ENCODE peak calls at places on chromosomes 7 and 10, in five cellular contexts. B is lower lobe of right lung, N is mesendoderm, T is fibroblast of pulmonary artery, U is cardiac fibroblast. I is an unnamed sample.

GRCh38 chr7:150323682-150324365 is 479 bp upstream of the ACTR3C start:
- DNase-seq in B (no peak), N (no peak), T (no peak), U (no peak), I (no peak)

GRCh38 chr7:134991469-134992339 is 5.4 kb downstream of the AGBL3 start:
- DNase-seq in B (no peak), N (no peak), T (peak; percentile 25), U (peak; percentile 15), I (no peak)

GRCh38 chr10:131815366-131816156 is 85.2 kb upstream of the PPP2R2D start:
- DNase-seq in B (no peak), N (no peak), T (no peak), U (no peak), I (no peak)

GRCh38 chr10:127228195-127228785 is 31.9 kb upstream of the INSYN2A start:
- DNase-seq in B (no peak), N (peak; percentile 7), T (no peak), U (no peak), I (peak; percentile 6)

GRCh38 chr10:47449102-47449978 is 34.6 kb downstream of the ANXA8 start:
- DNase-seq in B (peak; percentile 20), N (no peak), T (no peak), U (no peak), I (no peak)

GRCh38 chr7:106766551-106766950 is 98.5 kb upstream of the PIK3CG start:
- DNase-seq in B (no peak), N (no peak), T (no peak), U (no peak), I (no peak)

GRCh38 chr10:36263871-36264270 is 621.8 kb upstream of the FZD8 start:
- DNase-seq in B (no peak), N (no peak), T (peak; percentile 39), U (no peak), I (no peak)

GRCh38 chr7:135490783-135491182 is 19.1 kb downstream of the CNOT4 start:
- DNase-seq in B (no peak), N (no peak), T (peak; percentile 71), U (peak; percentile 66), I (peak; percentile 24)

GRCh38 chr7:140281255-140281654 is 104.5 kb upstream of the KDM7A start:
- DNase-seq in B (no peak), N (no peak), T (no peak), U (no peak), I (no peak)

GRCh38 chr7:48101352-48101751 is 12.3 kb downstream of the UPP1 start:
- DNase-seq in B (no peak), N (no peak), T (no peak), U (no peak), I (no peak)

GRCh38 chr7:107813524-107813923 is 10.5 kb upstream of the SLC26A3 start:
- DNase-seq in B (no peak), N (no peak), T (no peak), U (no peak), I (no peak)

GRCh38 chr10:100186813-100187212 is 984 bp upstream of the ERLIN1 start:
- DNase-seq in B (no peak), N (peak; percentile 6), T (no peak), U (no peak), I (no peak)

GRCh38 chr10:111131168-111131799 is 54.5 kb downstream of the ADRA2A start:
- DNase-seq in B (no peak), N (peak; percentile 17), T (no peak), U (no peak), I (no peak)

GRCh38 chr10:69123306-69123746 is 652 bp upstream of the VPS26A start:
- DNase-seq in B (no peak), N (no peak), T (peak; percentile 75), U (peak; percentile 77), I (no peak)

GRCh38 chr7:34044319-34044643 is 138.9 kb downstream of the BMPER start:
- DNase-seq in B (no peak), N (no peak), T (no peak), U (no peak), I (no peak)
- H3K4me3 ChIP-seq in B (no peak overlapping the region), N (no peak overlapping the region), T (no peak overlapping the region), U (no peak overlapping the region), I (no peak overlapping the region)

DNA sequence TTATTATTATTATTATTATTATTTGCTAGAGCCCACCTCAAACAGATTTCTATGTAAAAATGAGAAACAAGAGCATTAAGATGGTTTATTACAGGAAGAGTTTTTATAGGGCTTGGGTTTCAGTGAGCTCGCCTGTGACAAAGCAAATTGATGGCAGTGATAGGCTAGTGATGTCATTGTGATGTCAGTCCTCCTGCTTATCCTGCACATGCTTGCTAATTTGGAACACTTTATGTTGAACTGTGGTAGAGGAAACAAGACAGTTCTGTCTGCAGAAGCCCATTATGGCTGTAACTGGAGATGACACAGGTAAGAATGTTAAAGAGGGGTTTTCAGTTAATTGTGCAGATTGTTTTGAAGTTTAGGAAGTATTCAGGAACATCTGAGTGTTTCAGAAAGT is 68.3 kb downstream of the CREM start:
- DNase-seq in B (no peak), N (no peak), T (peak; percentile 84), U (peak; percentile 78), I (peak; percentile 71)
- H3K4me3 ChIP-seq in B (peak overlapping the region; percentile 51), N (no peak overlapping the region), T (peak overlapping the region; percentile 62), U (peak overlapping the region; percentile 35), I (peak overlapping the region; percentile 49)

GRCh38 chr10:21528452-21529235 is 3.2 kb upstream of the SKIDA1 start:
- DNase-seq in B (no peak), N (peak; percentile 60), T (no peak), U (no peak), I (peak; percentile 76)
- H3K4me3 ChIP-seq in B (peak overlapping the region; percentile 82), N (no peak overlapping the region), T (peak overlapping the region; percentile 72), U (no peak overlapping the region), I (peak overlapping the region; percentile 17)

GRCh38 chr7:101126651-101127459 is at the start of gene SERPINE1:
- DNase-seq in B (peak; percentile 83), N (peak; percentile 95), T (peak; percentile 100), U (peak; percentile 100), I (peak; percentile 99)
- H3K4me3 ChIP-seq in B (peak within 1 kb of the TSS; percentile 44), N (no peak within 1 kb of the TSS), T (peak within 1 kb of the TSS; percentile 94), U (peak within 1 kb of the TSS; percentile 61), I (peak within 1 kb of the TSS; percentile 97)

DNA sequence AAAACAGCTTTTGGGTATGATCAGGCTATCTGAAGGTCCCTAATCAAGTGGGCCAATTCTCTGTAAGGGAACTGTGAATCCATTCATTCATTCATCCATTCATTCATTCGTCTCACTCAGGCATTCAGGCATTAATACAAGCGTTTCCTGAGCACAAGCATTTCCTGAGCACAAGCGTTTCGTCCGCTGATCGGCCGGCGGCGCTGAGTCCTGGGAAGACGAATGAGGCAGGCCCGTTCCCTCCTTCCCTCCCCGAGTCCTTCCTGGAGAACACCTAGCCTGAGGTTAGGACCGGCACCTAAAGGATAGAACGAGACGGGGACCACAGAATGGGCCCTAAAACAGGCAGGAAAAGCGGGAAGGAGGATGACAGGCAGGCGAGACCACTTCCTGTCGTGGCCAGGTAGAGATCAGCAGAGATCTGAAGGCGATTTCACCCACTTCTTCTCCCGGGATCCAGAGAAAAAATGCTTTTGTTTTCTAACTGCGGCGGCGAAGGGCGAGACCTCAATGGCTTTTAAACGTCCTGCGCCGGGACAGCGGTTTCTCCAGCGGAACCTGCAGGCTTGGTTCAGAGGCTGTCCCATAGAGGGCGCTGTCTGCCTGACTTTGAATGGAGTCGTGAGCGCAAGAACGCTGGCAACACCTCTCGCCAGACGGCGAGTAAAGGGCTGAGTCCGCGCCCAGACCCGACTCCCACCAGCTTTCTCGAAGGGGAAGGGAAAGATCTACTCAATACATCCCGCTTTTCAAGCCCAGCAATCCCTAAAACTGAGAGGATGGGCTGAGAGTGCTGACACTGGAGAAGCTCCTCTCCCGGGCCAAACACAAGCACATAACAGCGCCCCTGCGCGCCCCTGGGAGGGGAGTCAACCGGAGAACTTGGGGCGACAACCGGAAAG is 2.9 kb upstream of the HMX3 start:
- DNase-seq in B (peak; percentile 88), N (peak; percentile 95), T (peak; percentile 88), U (peak; percentile 86), I (peak; percentile 78)
- H3K4me3 ChIP-seq in B (peak overlapping the region; percentile 37), N (peak overlapping the region; percentile 30), T (peak overlapping the region; percentile 34), U (peak overlapping the region; percentile 30), I (no peak overlapping the region)

GRCh38 chr7:74027124-74027682 is 770 bp upstream of the ELN start:
- DNase-seq in B (no peak), N (no peak), T (no peak), U (no peak), I (no peak)

GRCh38 chr7:74029991-74030415 is 2.0 kb downstream of the ELN start:
- DNase-seq in B (no peak), N (peak; percentile 29), T (no peak), U (no peak), I (no peak)

GRCh38 chr7:74029094-74029785 is 1.3 kb downstream of the ELN start:
- DNase-seq in B (no peak), N (no peak), T (no peak), U (no peak), I (no peak)

GRCh38 chr7:74027683-74028320 is at the start of gene ELN:
- DNase-seq in B (peak; percentile 72), N (peak; percentile 30), T (peak; percentile 83), U (peak; percentile 96), I (no peak)

DNA sequence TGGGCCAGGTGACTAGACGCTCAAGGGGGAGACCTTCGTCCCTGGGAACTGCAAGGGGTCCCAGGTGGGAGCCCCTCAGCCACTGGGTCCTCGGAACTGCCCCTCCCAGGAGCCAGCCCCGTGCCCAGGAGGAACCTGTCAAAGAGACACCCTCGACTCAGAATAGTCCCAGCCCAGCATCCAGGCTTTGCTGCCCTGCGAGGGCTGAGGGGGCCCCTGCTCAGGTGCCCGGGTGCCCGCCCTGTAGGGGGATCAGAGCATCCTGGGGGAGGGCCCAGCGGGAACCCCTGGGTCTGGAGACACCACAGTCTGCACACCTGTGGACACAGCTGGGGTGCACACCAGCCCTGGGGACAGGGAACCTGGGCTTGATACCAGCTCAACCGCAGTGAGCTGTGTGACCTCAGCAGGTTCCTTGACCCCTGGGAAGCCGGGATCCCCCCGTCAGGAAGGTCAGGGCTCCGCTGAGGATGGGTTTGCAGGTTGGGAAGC is 394 bp downstream of the ELN start:
- DNase-seq in B (no peak), N (no peak), T (no peak), U (no peak), I (no peak)
- H3K4me3 ChIP-seq in B (peak overlapping the region; percentile 60), N (no peak overlapping the region), T (peak overlapping the region; percentile 12), U (peak overlapping the region; percentile 30), I (peak overlapping the region; percentile 12)

GRCh38 chr7:45574521-45575500 is 643 bp downstream of the ADCY1 start:
- DNase-seq in B (no peak), N (peak; percentile 78), T (peak; percentile 42), U (peak; percentile 54), I (peak; percentile 45)
- H3K4me3 ChIP-seq in B (peak overlapping the region; percentile 54), N (peak overlapping the region; percentile 51), T (peak overlapping the region; percentile 27), U (peak overlapping the region; percentile 15), I (peak overlapping the region; percentile 19)